ENCODE peak calls at places on chromosomes 4 and X, in ten cellular contexts. L is hepatocyte, W is brain microvascular endothelial cell, G is tibial nerve, N is neural progenitor cell, B is fibroblast of lung, R is A673, S is psoas muscle, O is body of pancreas, I is upper lobe of right lung. Z is an unnamed sample.
A peak's percentile ranks its signal among the peaks of the same experiment; 100 is the strongest.

GRCh38 chr4:180041576-180041975 is 2201.6 kb upstream of the TENM3 start:
- DNase-seq in L (no peak), W (no peak), G (no peak), N (no peak), B (no peak), R (no peak), S (no peak), O (no peak), I (no peak), Z (no peak)

GRCh38 chrX:23879380-23880090 is 28.2 kb downstream of the APOO start:
- DNase-seq in L (no peak), W (no peak), G (no peak), N (no peak), B (no peak), R (no peak), S (no peak), O (peak; percentile 36), I (no peak), Z (no peak)

GRCh38 chrX:8737883-8738282 is 5.9 kb upstream of the ANOS1 start:
- DNase-seq in L (no peak), W (no peak), G (no peak), N (no peak), B (no peak), R (no peak), S (no peak), O (no peak), I (no peak), Z (no peak)

GRCh38 chrX:38212246-38212645 is 8.4 kb downstream of the SRPX start:
- DNase-seq in L (no peak), W (no peak), G (no peak), N (no peak), B (peak; percentile 43), R (no peak), S (no peak), O (no peak), I (no peak), Z (no peak)

GRCh38 chrX:44344194-44344593 is 722 bp upstream of the EFHC2 start:
- DNase-seq in L (no peak), W (no peak), G (peak; percentile 4), N (no peak), B (no peak), R (no peak), S (peak; percentile 12), O (peak; percentile 35), I (peak; percentile 55), Z (no peak)

GRCh38 chr4:30720656-30721352 is 635 bp downstream of the PCDH7 start:
- DNase-seq in L (peak; percentile 52), W (peak; percentile 27), G (no peak), N (peak; percentile 66), B (peak; percentile 69), R (peak; percentile 68), S (peak; percentile 21), O (peak; percentile 7), I (no peak), Z (peak; percentile 74)

GRCh38 chr4:105092768-105093167 is 53.9 kb upstream of the TET2 start:
- DNase-seq in L (no peak), W (no peak), G (no peak), N (no peak), B (peak; percentile 63), R (peak; percentile 48), S (no peak), O (no peak), I (no peak), Z (no peak)

GRCh38 chr4:17059192-17059634 is 160.8 kb upstream of the LDB2 start:
- DNase-seq in L (no peak), W (no peak), G (peak; percentile 12), N (no peak), B (no peak), R (peak; percentile 19), S (peak; percentile 27), O (peak; percentile 7), I (no peak), Z (peak; percentile 64)

GRCh38 chrX:94662665-94663064 is 988.7 kb downstream of the FAM133A start:
- DNase-seq in L (peak; percentile 64), W (no peak), G (no peak), N (peak; percentile 39), B (no peak), R (no peak), S (no peak), O (peak; percentile 16), I (no peak), Z (peak; percentile 48)

GRCh38 chrX:11944486-11944885 is 186.4 kb downstream of the MSL3 start:
- DNase-seq in L (peak; percentile 49), W (peak; percentile 48), G (no peak), N (peak; percentile 57), B (peak; percentile 53), R (peak; percentile 56), S (no peak), O (no peak), I (no peak), Z (peak; percentile 78)

GRCh38 chrX:103513476-103514108 is 5.7 kb downstream of the RAB40A start:
- DNase-seq in L (peak; percentile 39), W (no peak), G (no peak), N (no peak), B (no peak), R (no peak), S (no peak), O (no peak), I (no peak), Z (peak; percentile 35)

GRCh38 chr4:2075987-2076907 is 17.1 kb downstream of the NAT8L start:
- DNase-seq in L (no peak), W (no peak), G (no peak), N (no peak), B (no peak), R (no peak), S (no peak), O (no peak), I (peak; percentile 58), Z (no peak)

GRCh38 chrX:39654952-39655351 is 442.8 kb downstream of the BCOR start:
- DNase-seq in L (no peak), W (no peak), G (no peak), N (no peak), B (no peak), R (no peak), S (no peak), O (no peak), I (no peak), Z (no peak)

GRCh38 chr4:25207997-25208396 is 25.8 kb upstream of the PI4K2B start:
- DNase-seq in L (no peak), W (no peak), G (no peak), N (no peak), B (no peak), R (no peak), S (no peak), O (no peak), I (no peak), Z (no peak)

GRCh38 chr4:10762541-10762940 is 78.0 kb upstream of the CLNK start:
- DNase-seq in L (peak; percentile 11), W (peak; percentile 96), G (no peak), N (peak; percentile 47), B (peak; percentile 99), R (no peak), S (no peak), O (no peak), I (no peak), Z (peak; percentile 6)

GRCh38 chrX:40871385-40872082 is 136.2 kb upstream of the MED14 start:
- DNase-seq in L (no peak), W (no peak), G (no peak), N (no peak), B (peak; percentile 48), R (peak; percentile 29), S (no peak), O (no peak), I (no peak), Z (peak; percentile 13)

GRCh38 chrX:101287402-101287801 is 3.7 kb downstream of the TAF7L start:
- DNase-seq in L (peak; percentile 42), W (peak; percentile 59), G (peak; percentile 43), N (peak; percentile 46), B (peak; percentile 14), R (peak; percentile 58), S (no peak), O (no peak), I (no peak), Z (peak; percentile 39)

GRCh38 chrX:65534450-65535292 is at the start of gene LAS1L:
- DNase-seq in L (peak; percentile 93), W (peak; percentile 91), G (peak; percentile 87), N (peak; percentile 93), B (peak; percentile 92), R (peak; percentile 94), S (peak; percentile 90), O (peak; percentile 90), I (peak; percentile 92), Z (peak; percentile 96)

DNA sequence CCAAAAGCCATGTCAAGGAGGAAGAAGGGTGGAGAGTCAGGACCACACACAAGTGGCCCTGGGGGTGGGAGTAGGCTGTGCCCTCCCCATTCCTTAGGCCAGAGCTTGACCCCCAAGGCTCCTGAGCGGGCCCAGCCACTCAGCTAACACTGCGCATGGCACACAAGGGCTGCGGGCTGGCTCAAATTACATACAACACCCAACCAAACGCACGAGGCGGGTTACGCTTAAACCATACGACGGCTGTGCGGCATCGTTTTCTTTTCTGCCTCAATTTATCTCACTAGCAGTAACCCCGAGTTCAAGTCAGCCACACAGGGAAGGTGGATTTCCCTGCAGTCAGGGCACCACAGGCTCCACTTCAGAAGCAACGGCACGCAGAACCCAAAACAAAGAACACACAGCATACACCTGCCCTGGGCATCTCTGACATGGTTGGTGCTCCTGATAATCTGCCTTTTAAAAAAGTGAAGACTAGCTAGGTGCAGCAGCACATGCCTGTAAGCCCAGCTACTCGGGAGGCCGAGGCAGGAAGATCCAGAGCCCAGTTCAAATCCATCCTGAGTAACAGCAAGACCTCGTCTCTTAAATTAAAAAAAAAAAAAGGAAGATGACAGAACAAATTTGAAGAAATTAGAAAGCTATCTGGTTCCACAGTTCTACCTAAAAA is 2.9 kb downstream of the GAK start:
- DNase-seq in L (no peak), W (no peak), G (no peak), N (no peak), B (no peak), R (no peak), S (no peak), O (no peak), I (peak; percentile 41), Z (no peak)
- H3K27ac ChIP-seq in L (peak overlapping the region; percentile 98), W (no peak overlapping the region), G (no peak overlapping the region), N (no peak overlapping the region), B (no peak overlapping the region), R (no peak overlapping the region), S (no peak overlapping the region), O (peak overlapping the region; percentile 97), I (no peak overlapping the region), Z (no peak overlapping the region)

GRCh38 chr4:168028568-168028967 is 63.8 kb upstream of the ANXA10 start:
- DNase-seq in L (peak; percentile 15), W (no peak), G (no peak), N (no peak), B (peak; percentile 7), R (peak; percentile 47), S (no peak), O (peak; percentile 46), I (no peak), Z (peak; percentile 24)
- TF ChIP-seq CTCF in L (no peak), W (peak; percentile 49), G (no peak), N (no peak), B (no peak), R (peak; percentile 30), S (peak; percentile 13), O (no peak), I (no peak), Z (peak; percentile 12)

GRCh38 chr4:113513376-113513775 is 248.2 kb downstream of the CAMK2D start:
- DNase-seq in L (no peak), W (no peak), G (no peak), N (no peak), B (no peak), R (no peak), S (no peak), O (no peak), I (no peak), Z (no peak)
- H3K27ac ChIP-seq in L (no peak overlapping the region), W (no peak overlapping the region), G (no peak overlapping the region), N (no peak overlapping the region), B (no peak overlapping the region), R (no peak overlapping the region), S (no peak overlapping the region), O (no peak overlapping the region), I (no peak overlapping the region), Z (no peak overlapping the region)

GRCh38 chr4:72886602-72887001 is 182.9 kb downstream of the COX18 start:
- DNase-seq in L (no peak), W (no peak), G (no peak), N (no peak), B (no peak), R (peak; percentile 0), S (no peak), O (no peak), I (no peak), Z (peak; percentile 34)
- TF ChIP-seq CTCF in L (peak; percentile 32), W (peak; percentile 27), G (no peak), N (peak; percentile 55), B (no peak), R (peak; percentile 40), S (no peak), O (no peak), I (peak; percentile 20), Z (peak; percentile 50)